ENCODE peak calls at places on chromosomes 6 and 20, in four cellular contexts. U, D, L and J are unnamed samples.

GRCh38 chr20:58921564-58921963 is 59.5 kb upstream of the NELFCD start:
- DNase-seq in U (no peak), D (no peak), L (no peak), J (no peak)

GRCh38 chr20:1718604-1719384 is 61.2 kb upstream of the SIRPG start:
- DNase-seq in U (peak; percentile 88), D (no peak), L (peak; percentile 19), J (peak; percentile 60)

GRCh38 chr20:45945678-45946148 is 11.2 kb downstream of the PCIF1 start:
- DNase-seq in U (peak; percentile 79), D (no peak), L (no peak), J (no peak)

GRCh38 chr20:38173237-38174156 is 8.4 kb upstream of the TGM2 start:
- DNase-seq in U (no peak), D (peak; percentile 95), L (no peak), J (peak; percentile 12)

GRCh38 chr6:2914318-2914660 is 11.2 kb upstream of the SERPINB9 start:
- DNase-seq in U (peak; percentile 68), D (no peak), L (no peak), J (no peak)

GRCh38 chr6:67009818-67010217 is 1302.8 kb upstream of the EYS start:
- DNase-seq in U (no peak), D (no peak), L (no peak), J (no peak)

GRCh38 chr6:56746767-56747504 is 104.2 kb upstream of the DST start:
- DNase-seq in U (no peak), D (no peak), L (no peak), J (no peak)

GRCh38 chr6:21666200-21666671 is 72.7 kb downstream of the SOX4 start:
- DNase-seq in U (no peak), D (no peak), L (no peak), J (no peak)

GRCh38 chr6:112155900-112156299 is 68.5 kb downstream of the FAM229B start:
- DNase-seq in U (no peak), D (no peak), L (no peak), J (no peak)

GRCh38 chr20:6164421-6165341 is 41.9 kb upstream of the FERMT1 start:
- DNase-seq in U (no peak), D (no peak), L (peak; percentile 15), J (no peak)

GRCh38 chr6:93550551-93551276 is 131.4 kb upstream of the EPHA7 start:
- DNase-seq in U (no peak), D (no peak), L (no peak), J (no peak)

GRCh38 chr6:2086328-2087008 is 158.9 kb downstream of the GMDS start:
- DNase-seq in U (no peak), D (no peak), L (no peak), J (no peak)

DNA sequence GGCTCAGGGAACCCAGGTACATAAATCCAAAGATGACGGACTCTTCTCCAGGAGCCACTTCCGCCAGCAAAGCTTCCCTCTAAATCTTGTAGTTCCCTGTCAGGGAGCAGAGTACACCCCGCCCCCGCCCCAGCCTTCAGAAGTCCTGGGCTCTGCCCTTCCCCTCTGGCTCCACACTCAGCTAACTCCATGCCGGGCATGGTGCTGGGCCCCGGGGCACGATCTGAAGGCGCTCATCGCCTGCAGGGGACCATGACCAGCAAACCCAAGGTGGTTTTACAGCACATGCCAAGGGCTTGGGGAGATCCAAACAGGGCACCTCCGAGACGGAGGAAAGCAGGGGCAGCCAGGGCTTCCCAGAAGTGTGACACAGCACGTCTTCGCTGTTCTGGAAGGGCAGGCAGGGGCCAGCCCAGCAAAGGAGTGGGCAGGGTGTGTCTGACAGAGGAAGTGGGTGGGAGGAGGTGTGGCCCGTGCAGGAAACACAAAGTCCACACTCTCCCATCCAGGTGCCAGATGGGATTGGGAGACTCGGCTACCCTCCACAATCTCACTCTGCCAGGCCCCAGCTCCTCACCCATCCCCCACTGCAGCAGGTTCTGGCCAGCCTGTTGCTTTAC is 41.6 kb upstream of the SLC22A2 start:
- DNase-seq in U (no peak), D (no peak), L (no peak), J (no peak)
- TF ChIP-seq POLR2A in U (no peak), D (no peak), L (no peak), J (no peak)

GRCh38 chr6:134309227-134309626 is 8.7 kb downstream of the SGK1 start:
- DNase-seq in U (no peak), D (no peak), L (no peak), J (no peak)

GRCh38 chr6:134312038-134312660 is 5.8 kb downstream of the SGK1 start:
- DNase-seq in U (no peak), D (no peak), L (no peak), J (no peak)

GRCh38 chr6:134308800-134309199 is 9.1 kb downstream of the SGK1 start:
- DNase-seq in U (no peak), D (no peak), L (no peak), J (no peak)

GRCh38 chr6:134310206-134310605 is 7.7 kb downstream of the SGK1 start:
- DNase-seq in U (no peak), D (no peak), L (no peak), J (no peak)

GRCh38 chr6:134310817-134311216 is 7.1 kb downstream of the SGK1 start:
- DNase-seq in U (no peak), D (no peak), L (no peak), J (no peak)
- TF ChIP-seq POLR2A in U (no peak), D (no peak), L (no peak), J (no peak)

GRCh38 chr6:27518881-27519795 is 46.2 kb upstream of the ZNF184 start:
- DNase-seq in U (peak; percentile 91), D (no peak), L (peak; percentile 92), J (peak; percentile 83)
- TF ChIP-seq POLR2A in U (no peak), D (no peak), L (no peak), J (no peak)

GRCh38 chr6:87259791-87260190 is 62.6 kb upstream of the SMIM8 start:
- DNase-seq in U (no peak), D (no peak), L (no peak), J (no peak)

GRCh38 chr6:87261534-87261933 is 60.9 kb upstream of the SMIM8 start:
- DNase-seq in U (no peak), D (no peak), L (no peak), J (no peak)

GRCh38 chr6:87264481-87264880 is 57.9 kb upstream of the SMIM8 start:
- DNase-seq in U (no peak), D (no peak), L (no peak), J (no peak)
- TF ChIP-seq POLR2A in U (no peak), D (no peak), L (no peak), J (no peak)

DNA sequence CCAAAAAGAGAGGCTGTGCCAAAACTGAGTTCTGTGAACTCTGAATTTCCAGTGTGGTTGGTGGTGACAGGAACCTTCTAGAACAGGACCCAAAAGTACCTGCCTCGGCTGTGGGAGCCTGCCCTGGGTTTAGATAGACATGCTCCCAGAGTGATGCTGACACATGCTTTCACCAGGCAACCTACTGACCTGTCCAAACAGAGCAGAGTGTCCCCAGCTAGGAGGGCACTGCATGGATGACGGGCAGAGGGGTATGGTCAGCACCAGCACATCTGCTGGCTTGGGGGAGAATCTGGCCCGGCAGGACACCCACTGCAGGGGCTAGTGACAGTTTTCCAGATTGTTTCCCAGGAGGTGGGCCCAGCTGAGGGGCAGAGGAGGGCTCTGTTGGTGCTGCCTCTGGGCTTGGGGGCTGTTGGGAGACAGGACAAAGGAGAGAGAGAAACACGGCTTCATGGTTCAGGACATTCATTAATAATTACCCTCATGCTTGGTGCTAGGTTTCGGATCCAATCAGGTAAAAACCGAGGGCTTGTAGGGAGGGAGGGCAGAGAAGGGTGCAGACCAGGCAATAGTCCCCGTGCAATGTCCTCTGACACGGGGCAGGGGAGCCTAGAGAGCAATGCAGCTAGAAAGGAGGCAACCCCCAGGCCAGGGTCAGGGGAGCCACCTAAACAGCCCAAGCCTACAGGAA is 15.0 kb downstream of the KCNK5 start:
- DNase-seq in U (no peak), D (no peak), L (no peak), J (no peak)
- TF ChIP-seq POLR2A in U (no peak), D (no peak), L (no peak), J (no peak)

GRCh38 chr6:170279977-170280688 is 10.7 kb downstream of the DLL1 start:
- DNase-seq in U (no peak), D (peak; percentile 65), L (no peak), J (no peak)
- TF ChIP-seq POLR2A in U (no peak), D (peak; percentile 71), L (peak; percentile 73), J (no peak)

GRCh38 chr20:52945862-52946522 is 26.2 kb upstream of the TSHZ2 start:
- DNase-seq in U (no peak), D (no peak), L (no peak), J (no peak)

GRCh38 chr20:52945268-52945667 is 26.9 kb upstream of the TSHZ2 start:
- DNase-seq in U (no peak), D (no peak), L (no peak), J (no peak)

GRCh38 chr20:52937701-52938100 is 34.5 kb upstream of the TSHZ2 start:
- DNase-seq in U (no peak), D (no peak), L (no peak), J (no peak)

GRCh38 chr20:52943185-52943841 is 28.8 kb upstream of the TSHZ2 start:
- DNase-seq in U (no peak), D (no peak), L (no peak), J (no peak)

GRCh38 chr20:52941803-52942202 is 30.4 kb upstream of the TSHZ2 start:
- DNase-seq in U (no peak), D (no peak), L (no peak), J (no peak)
- TF ChIP-seq POLR2A in U (no peak), D (no peak), L (no peak), J (no peak)

DNA sequence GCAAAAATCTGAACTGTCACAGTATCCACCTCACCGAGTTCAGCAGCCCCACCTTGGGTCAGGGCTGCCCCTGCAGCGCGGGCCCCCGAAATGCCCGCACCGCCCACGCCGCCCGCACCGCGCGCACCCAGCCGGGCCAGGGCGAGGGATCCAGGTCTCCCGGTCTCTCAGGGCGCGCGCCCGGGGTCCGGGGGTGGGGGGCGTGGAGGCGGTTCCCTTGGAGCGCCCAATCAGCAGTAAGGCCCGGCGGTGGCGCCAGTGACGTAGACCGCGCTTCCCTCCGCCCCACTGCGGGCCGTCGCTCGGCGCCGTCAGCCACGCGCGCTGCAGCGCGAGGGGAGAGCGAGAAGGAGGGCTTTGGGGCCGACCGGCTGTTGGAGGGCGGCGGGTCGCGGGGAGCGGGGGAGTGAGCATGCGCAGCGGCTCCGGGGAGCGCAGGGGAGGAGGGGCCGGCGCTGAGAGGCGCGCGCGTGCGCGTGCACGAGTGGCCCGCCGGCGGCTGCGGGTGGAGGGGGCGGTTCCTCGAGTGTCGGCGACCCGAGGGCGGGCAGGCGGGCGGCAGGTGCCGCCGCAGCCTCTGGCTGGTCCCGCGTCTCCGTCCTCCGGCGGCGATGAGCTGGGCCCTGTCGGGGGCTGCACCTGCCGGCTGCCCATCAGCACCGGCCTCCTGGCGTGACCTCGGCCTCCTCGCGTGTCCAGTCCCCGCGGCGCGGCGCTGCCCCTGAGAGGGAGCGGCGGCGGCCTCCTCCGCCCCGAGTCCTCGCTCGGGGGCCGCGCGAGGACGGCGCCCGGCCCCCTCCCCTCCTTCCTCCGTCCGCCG is at the start of gene TMEM170B:
- DNase-seq in U (peak; percentile 98), D (peak; percentile 62), L (peak; percentile 37), J (peak; percentile 88)
- TF ChIP-seq POLR2A in U (no peak), D (no peak), L (no peak), J (no peak)

GRCh38 chr6:52577022-52577777 is at the start of gene TRAM2:
- DNase-seq in U (peak; percentile 96), D (peak; percentile 40), L (peak; percentile 27), J (peak; percentile 94)
- TF ChIP-seq POLR2A in U (no peak), D (peak; percentile 59), L (peak; percentile 57), J (peak; percentile 82)